ENCODE peak calls at places on chromosomes 3 and 15, in seven cellular contexts. I is dermis blood vessel endothelial cell, Z is endothelial cell, J is GM12892, K is stomach, D is Caki2, T is epithelial cell of prostate. G is an unnamed sample.

GRCh38 chr15:96948981-96949380 is 618.5 kb downstream of the NR2F2 start:
- DNase-seq in K (no peak), I (no peak), J (no peak), T (no peak), Z (no peak), D (no peak), G (no peak)

GRCh38 chr3:106629215-106629832 is 747.9 kb upstream of the CCDC54 start:
- DNase-seq in J (no peak), K (no peak), Z (no peak), I (no peak), D (no peak), T (no peak), G (no peak)

GRCh38 chr15:28921925-28922711 is 36.3 kb downstream of the APBA2 start:
- DNase-seq in K (no peak), T (no peak), I (peak; percentile 20), Z (no peak), D (no peak), J (no peak), G (no peak)

GRCh38 chr3:196063456-196063855 is 18.4 kb downstream of the TFRC start:
- DNase-seq in I (no peak), Z (no peak), D (no peak), T (no peak), K (no peak), J (no peak), G (no peak)

GRCh38 chr3:194561306-194561974 is 71.8 kb downstream of the TMEM44 start:
- DNase-seq in Z (no peak), K (no peak), D (no peak), T (peak; percentile 71), J (no peak), I (peak; percentile 88), G (no peak)

GRCh38 chr3:10471337-10471721 is 34.1 kb downstream of the ATP2B2 start:
- DNase-seq in T (no peak), Z (no peak), D (no peak), J (no peak), K (no peak), I (no peak), G (no peak)

GRCh38 chr15:78075490-78076230 is 1.9 kb downstream of the TBC1D2B start:
- DNase-seq in D (peak; percentile 48), Z (peak; percentile 26), K (peak; percentile 64), J (no peak), T (no peak), I (peak; percentile 85), G (peak; percentile 89)

GRCh38 chr15:55485273-55485672 is 22.8 kb downstream of the DNAAF4 start:
- DNase-seq in T (no peak), K (no peak), D (no peak), I (no peak), J (no peak), Z (no peak), G (no peak)

GRCh38 chr15:92807971-92808571 is 92.1 kb upstream of the CHD2 start:
- DNase-seq in K (no peak), J (no peak), I (peak; percentile 49), D (peak; percentile 61), Z (no peak), T (no peak), G (no peak)

GRCh38 chr3:17194116-17194515 is 309.4 kb downstream of the PLCL2 start:
- DNase-seq in J (no peak), K (no peak), D (no peak), Z (no peak), I (no peak), T (no peak), G (no peak)

GRCh38 chr15:63560741-63561448 is 36.3 kb upstream of the FBXL22 start:
- DNase-seq in I (no peak), T (no peak), D (no peak), K (no peak), Z (no peak), J (no peak), G (no peak)

GRCh38 chr15:101167791-101168462 is 83.9 kb downstream of the CHSY1 start:
- DNase-seq in Z (no peak), J (no peak), K (peak; percentile 42), I (peak; percentile 95), D (no peak), T (peak; percentile 64), G (no peak)

GRCh38 chr3:43865376-43865775 is 174.6 kb downstream of the ABHD5 start:
- DNase-seq in K (no peak), Z (no peak), D (no peak), I (no peak), T (no peak), J (no peak), G (peak; percentile 54)

GRCh38 chr15:68524753-68525584 is 53.8 kb upstream of the CORO2B start:
- DNase-seq in D (no peak), I (no peak), J (no peak), K (no peak), T (no peak), Z (no peak), G (no peak)

GRCh38 chr15:90934949-90935751 is at the start of gene UNC45A:
- DNase-seq in T (no peak), J (peak; percentile 96), D (peak; percentile 83), K (peak; percentile 97), Z (peak; percentile 87), I (peak; percentile 87), G (peak; percentile 94)

GRCh38 chr15:51623386-51623938 is 891 bp upstream of the DMXL2 start:
- DNase-seq in Z (no peak), J (no peak), T (no peak), D (peak; percentile 42), K (no peak), I (no peak), G (no peak)

GRCh38 chr3:189349772-189350171 is 178.0 kb downstream of the TPRG1 start:
- DNase-seq in T (no peak), D (no peak), J (no peak), K (no peak), I (no peak), Z (no peak), G (no peak)

GRCh38 chr3:53837331-53837730 is 8.9 kb downstream of the CHDH start:
- DNase-seq in I (no peak), J (no peak), Z (no peak), K (no peak), D (no peak), T (no peak), G (no peak)

GRCh38 chr15:68312701-68313204 is 35.2 kb downstream of the FEM1B start:
- DNase-seq in I (no peak), D (no peak), K (no peak), J (no peak), Z (no peak), T (peak; percentile 26), G (peak; percentile 80)

GRCh38 chr3:179450901-179451334 is 352 bp downstream of the GNB4 start:
- DNase-seq in Z (peak; percentile 26), D (no peak), K (no peak), T (no peak), I (peak; percentile 59), J (no peak), G (no peak)

GRCh38 chr15:89958107-89958805 is 42.9 kb upstream of the ZNF710 start:
- DNase-seq in I (no peak), J (no peak), Z (no peak), D (no peak), T (peak; percentile 69), K (peak; percentile 77), G (no peak)

GRCh38 chr3:172607305-172608121 is 84.3 kb upstream of the TNFSF10 start:
- DNase-seq in T (peak; percentile 64), K (no peak), Z (no peak), D (peak; percentile 65), J (no peak), I (peak; percentile 94), G (no peak)

GRCh38 chr3:10917176-10917575 is 75.4 kb upstream of the SLC6A1 start:
- DNase-seq in T (no peak), J (no peak), I (no peak), Z (no peak), D (no peak), K (no peak), G (no peak)

GRCh38 chr3:180855364-180855763 is 57.1 kb upstream of the FXR1 start:
- DNase-seq in K (no peak), D (peak; percentile 9), T (no peak), J (no peak), I (peak; percentile 39), Z (no peak), G (no peak)

GRCh38 chr3:37641556-37641955 is 220.1 kb upstream of the CTDSPL start:
- DNase-seq in Z (no peak), J (no peak), I (no peak), D (no peak), T (no peak), K (no peak), G (no peak)

G was measured in osteocyte.